ENCODE peak calls at places on chromosomes 1 and 21, in eight cellular contexts. O is uterus; G is heart left ventricle; M is SJSA1; W is cardiac muscle cell; X is left ventricle myocardium inferior; Y is tibial nerve; Q is naive thymus-derived CD4-positive, alpha-beta T cell. A is an unnamed sample. For H3K4me1, the result is how much of the 10 kb centered on the place peaks cover.

GRCh38 chr21:34186119-34186719 is 112.8 kb downstream of the MRPS6 start:
- DNase-seq in O (no peak), G (no peak), M (no peak), W (peak), X (no peak), Y (no peak), Q (no peak), A (no peak)

GRCh38 chr1:93623875-93624274 is 57.8 kb downstream of the BCAR3 start:
- DNase-seq in O (no peak), G (no peak), M (peak), W (peak), X (no peak), Y (no peak), Q (no peak), A (no peak)

GRCh38 chr1:153572569-153573015 is 6.9 kb upstream of the S100A2 start:
- DNase-seq in O (peak), G (peak), M (peak), W (peak), X (peak), Y (peak), Q (peak), A (peak)

GRCh38 chr1:100759188-100759587 is 39.6 kb downstream of the VCAM1 start:
- DNase-seq in O (no peak), G (no peak), M (no peak), W (no peak), X (no peak), Y (no peak), Q (no peak), A (no peak)

GRCh38 chr1:104136621-104137020 is 386.9 kb downstream of the AMY1C start:
- DNase-seq in O (no peak), G (no peak), M (no peak), W (no peak), X (no peak), Y (no peak), Q (no peak), A (no peak)

GRCh38 chr1:30527511-30528140 is 195.8 kb downstream of the MATN1 start:
- DNase-seq in O (peak), G (peak), M (peak), W (peak), X (peak), Y (no peak), Q (no peak), A (no peak)

GRCh38 chr1:43056981-43057391 is 98.3 kb upstream of the SLC2A1 start:
- DNase-seq in O (no peak), G (no peak), M (no peak), W (peak), X (no peak), Y (no peak), Q (no peak), A (no peak)

GRCh38 chr1:184986250-184986649 is 11.9 kb upstream of the NIBAN1 start:
- DNase-seq in O (no peak), G (no peak), M (no peak), W (peak), X (no peak), Y (no peak), Q (no peak), A (no peak)

GRCh38 chr1:57067863-57068262 is 102.0 kb upstream of the C8B start:
- DNase-seq in O (no peak), G (peak), M (no peak), W (peak), X (peak), Y (no peak), Q (no peak), A (no peak)

GRCh38 chr1:82775402-82776000 is 974.8 kb downstream of the ADGRL2 start:
- DNase-seq in O (no peak), G (no peak), M (no peak), W (peak), X (no peak), Y (no peak), Q (peak), A (peak)

GRCh38 chr1:43367026-43367903 is 546 bp downstream of the ELOVL1 start:
- DNase-seq in O (peak), G (peak), M (peak), W (no peak), X (peak), Y (no peak), Q (peak), A (no peak)

GRCh38 chr1:21436488-21437340 is 3.2 kb upstream of the NBPF3 start:
- DNase-seq in O (no peak), G (no peak), M (no peak), W (no peak), X (no peak), Y (no peak), Q (no peak), A (no peak)

GRCh38 chr21:35190201-35190701 is 141.1 kb upstream of the RUNX1 start:
- DNase-seq in O (no peak), G (no peak), M (no peak), W (no peak), X (no peak), Y (no peak), Q (no peak), A (no peak)

GRCh38 chr1:15965228-15965767 is 10.6 kb downstream of the ZBTB17 start:
- DNase-seq in O (no peak), G (no peak), M (peak), W (peak), X (no peak), Y (no peak), Q (no peak), A (no peak)

GRCh38 chr1:15966956-15967344 is 9.0 kb downstream of the ZBTB17 start:
- DNase-seq in O (no peak), G (no peak), M (no peak), W (no peak), X (no peak), Y (no peak), Q (no peak), A (no peak)

GRCh38 chr1:15968172-15968571 is 7.7 kb downstream of the ZBTB17 start:
- DNase-seq in O (no peak), G (no peak), M (no peak), W (no peak), X (no peak), Y (no peak), Q (no peak), A (no peak)

GRCh38 chr1:15963968-15964648 is 11.8 kb downstream of the ZBTB17 start:
- DNase-seq in O (no peak), G (no peak), M (no peak), W (no peak), X (no peak), Y (no peak), Q (no peak), A (no peak)

GRCh38 chr1:15966081-15966955 is 9.6 kb downstream of the ZBTB17 start:
- DNase-seq in O (no peak), G (no peak), M (peak), W (no peak), X (no peak), Y (no peak), Q (no peak), A (no peak)
- H3K4me3 ChIP-seq in O (no peak), G (no peak), M (no peak), W (no peak), X (peak), Y (no peak), Q (peak), A (no peak)

GRCh38 chr1:32783851-32784250 is 33.3 kb downstream of the YARS1 start:
- DNase-seq in O (no peak), G (no peak), M (no peak), W (no peak), X (no peak), Y (no peak), Q (no peak), A (no peak)
- H3K4me1 ChIP-seq in O (under half), G (under half), M (under half), W (under half), X (under half), Y (under half), Q (under half), A (under half)

GRCh38 chr1:8873001-8873400 is 5.5 kb downstream of the ENO1 start:
- DNase-seq in O (no peak), G (no peak), M (no peak), W (no peak), X (no peak), Y (no peak), Q (no peak), A (no peak)

GRCh38 chr1:8871965-8872399 is 6.5 kb downstream of the ENO1 start:
- DNase-seq in O (no peak), G (no peak), M (no peak), W (no peak), X (no peak), Y (no peak), Q (no peak), A (no peak)

GRCh38 chr1:8874230-8875201 is 4.0 kb downstream of the ENO1 start:
- DNase-seq in O (no peak), G (no peak), M (no peak), W (peak), X (no peak), Y (no peak), Q (no peak), A (no peak)

GRCh38 chr1:8875216-8875861 is 3.1 kb downstream of the ENO1 start:
- DNase-seq in O (no peak), G (peak), M (peak), W (no peak), X (no peak), Y (no peak), Q (no peak), A (no peak)

DNA sequence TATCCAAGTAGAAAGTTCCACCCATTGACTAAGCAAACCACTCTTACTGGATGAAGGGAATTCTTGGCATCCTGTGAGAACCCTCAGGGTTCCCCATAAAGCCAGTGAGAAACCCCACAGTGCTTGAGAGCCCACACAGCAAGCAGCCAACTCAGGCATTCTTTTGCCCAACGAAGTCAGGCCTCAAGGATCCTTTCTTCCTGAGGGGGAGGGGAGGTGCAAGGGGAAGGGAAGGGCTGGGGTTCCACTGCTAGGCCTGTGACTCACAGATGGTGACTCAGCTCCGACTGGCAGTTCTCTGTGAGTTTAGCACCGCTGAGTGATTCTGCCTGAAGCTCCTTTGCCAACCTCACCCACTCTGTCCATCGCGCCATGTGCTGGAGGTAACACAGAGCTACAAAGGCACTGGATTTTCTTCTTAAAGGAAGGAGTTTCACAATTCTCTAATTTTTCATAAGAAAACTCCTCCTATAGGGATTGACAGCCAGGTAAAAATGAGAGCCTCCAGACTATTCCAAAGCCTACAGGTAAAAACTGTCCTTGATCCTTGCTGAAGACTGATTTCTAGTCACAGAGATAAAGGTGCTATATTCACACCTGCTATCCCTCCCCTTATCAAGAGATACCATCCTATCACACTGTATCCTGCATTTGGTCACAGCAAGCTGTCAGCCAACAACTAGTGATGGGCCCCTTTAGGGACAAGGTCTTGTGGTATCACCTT is 4.8 kb downstream of the ENO1 start:
- DNase-seq in O (peak), G (peak), M (peak), W (peak), X (peak), Y (peak), Q (no peak), A (peak)
- H3K4me3 ChIP-seq in O (no peak), G (no peak), M (no peak), W (peak), X (peak), Y (no peak), Q (no peak), A (no peak)

GRCh38 chr1:44677201-44677520 is 2.6 kb downstream of the ARMH1 start:
- DNase-seq in O (no peak), G (no peak), M (no peak), W (peak), X (no peak), Y (no peak), Q (no peak), A (no peak)

GRCh38 chr1:44681905-44682900 is 7.7 kb downstream of the ARMH1 start:
- DNase-seq in O (no peak), G (no peak), M (no peak), W (no peak), X (no peak), Y (no peak), Q (no peak), A (no peak)

GRCh38 chr1:44678626-44679025 is 4.1 kb downstream of the ARMH1 start:
- DNase-seq in O (no peak), G (no peak), M (no peak), W (no peak), X (no peak), Y (no peak), Q (no peak), A (no peak)

GRCh38 chr1:44678120-44678519 is 3.6 kb downstream of the ARMH1 start:
- DNase-seq in O (no peak), G (no peak), M (no peak), W (no peak), X (no peak), Y (no peak), Q (no peak), A (no peak)

DNA sequence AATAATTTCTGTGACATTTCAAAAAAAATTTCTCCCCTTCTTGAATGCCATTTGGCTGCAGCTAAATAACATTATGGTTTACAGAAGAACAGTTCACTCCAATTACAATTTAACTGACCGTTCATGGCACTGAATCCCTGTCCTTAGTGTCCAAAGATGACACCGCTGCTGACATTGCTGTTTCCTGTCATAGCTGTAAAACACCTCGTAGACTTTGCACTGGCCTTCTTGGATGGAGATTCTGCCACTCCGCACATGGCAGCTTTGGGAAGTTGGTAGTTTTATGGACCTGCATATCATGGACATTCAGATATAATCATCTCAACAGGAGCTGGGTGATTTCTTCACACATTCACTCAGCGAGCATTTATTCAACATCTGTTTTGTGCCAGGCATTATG is 5.0 kb downstream of the ARMH1 start:
- DNase-seq in O (no peak), G (no peak), M (no peak), W (no peak), X (no peak), Y (no peak), Q (no peak), A (no peak)
- H3K4me1 ChIP-seq in O (under half), G (under half), M (under half), W (under half), X (under half), Y (under half), Q (under half), A (under half)

GRCh38 chr1:9426291-9426711 is 113.0 kb upstream of the SLC25A33 start:
- DNase-seq in O (no peak), G (no peak), M (no peak), W (peak), X (no peak), Y (no peak), Q (peak), A (no peak)

GRCh38 chr1:9429369-9429766 is 109.9 kb upstream of the SLC25A33 start:
- DNase-seq in O (no peak), G (no peak), M (no peak), W (no peak), X (no peak), Y (no peak), Q (no peak), A (no peak)

GRCh38 chr1:9425859-9426258 is 113.4 kb upstream of the SLC25A33 start:
- DNase-seq in O (no peak), G (no peak), M (no peak), W (no peak), X (no peak), Y (no peak), Q (no peak), A (no peak)

GRCh38 chr1:9428601-9429368 is 110.5 kb upstream of the SLC25A33 start:
- DNase-seq in O (peak), G (peak), M (peak), W (peak), X (peak), Y (peak), Q (peak), A (peak)

GRCh38 chr1:9427388-9427787 is 111.9 kb upstream of the SLC25A33 start:
- DNase-seq in O (no peak), G (no peak), M (no peak), W (no peak), X (no peak), Y (no peak), Q (no peak), A (no peak)
- H3K4me3 ChIP-seq in O (no peak), G (no peak), M (no peak), W (no peak), X (no peak), Y (no peak), Q (no peak), A (no peak)

A was measured in lung.